ENCODE peak calls at places on chromosome 7, in four cellular contexts. D is BJ, R is AG10803, X is AG04450. V is an unnamed sample.

GRCh38 chr7:69932034-69932628 is 333.9 kb downstream of the AUTS2 start:
- DNase-seq in D (no peak), R (peak), X (peak), V (peak)

GRCh38 chr7:26443006-26443405 is 151.3 kb downstream of the SNX10 start:
- DNase-seq in R (no peak), D (no peak), X (no peak), V (no peak)

GRCh38 chr7:44132039-44132438 is 8.7 kb upstream of the POLD2 start:
- DNase-seq in R (no peak), D (no peak), X (no peak), V (no peak)

GRCh38 chr7:139422126-139422525 is 61.3 kb downstream of the KLRG2 start:
- DNase-seq in X (no peak), D (no peak), R (no peak), V (no peak)

GRCh38 chr7:45578467-45578866 is 4.3 kb downstream of the ADCY1 start:
- DNase-seq in X (no peak), R (no peak), D (no peak), V (no peak)

GRCh38 chr7:27148776-27149641 is 1.4 kb upstream of the HOXA6 start:
- DNase-seq in D (no peak), R (peak), X (no peak), V (no peak)

GRCh38 chr7:44541-44896 is 147.9 kb upstream of the FAM20C start:
- DNase-seq in R (no peak), X (no peak), D (no peak), V (no peak)

GRCh38 chr7:66629659-66630058 is 978 bp downstream of the KCTD7 start:
- DNase-seq in D (no peak), R (no peak), X (no peak), V (no peak)

GRCh38 chr7:139797607-139798006 is 19.8 kb upstream of the HIPK2 start:
- DNase-seq in X (no peak), D (no peak), R (peak), V (no peak)

GRCh38 chr7:151379193-151379520 is 30.7 kb downstream of the WDR86 start:
- DNase-seq in R (no peak), D (no peak), X (no peak), V (no peak)

GRCh38 chr7:129829677-129830631 is 122.8 kb downstream of the UBE2H start:
- DNase-seq in R (peak), D (no peak), X (peak), V (no peak)

GRCh38 chr7:157559596-157560257 is 222.9 kb downstream of the DNAJB6 start:
- DNase-seq in R (no peak), X (no peak), D (no peak), V (no peak)

GRCh38 chr7:21543528-21544302 is 876 bp downstream of the DNAH11 start:
- DNase-seq in D (no peak), R (no peak), X (no peak), V (no peak)

GRCh38 chr7:28408974-28409715 is 3.2 kb upstream of the CREB5 start:
- DNase-seq in R (peak), D (peak), X (peak), V (peak)

GRCh38 chr7:2821842-2822507 is 22.1 kb downstream of the GNA12 start:
- DNase-seq in D (peak), X (peak), R (peak), V (no peak)

GRCh38 chr7:43467406-43467805 is 115.5 kb upstream of the STK17A start:
- DNase-seq in R (peak), X (no peak), D (no peak), V (no peak)

GRCh38 chr7:114086491-114086905 is 167.7 kb upstream of the PPP1R3A start:
- DNase-seq in D (no peak), R (no peak), X (no peak), V (no peak)

GRCh38 chr7:91596287-91596686 is 284.2 kb downstream of the MTERF1 start:
- DNase-seq in X (no peak), R (no peak), D (no peak), V (no peak)

GRCh38 chr7:44618754-44619153 is 12.3 kb downstream of the OGDH start:
- DNase-seq in D (no peak), R (no peak), X (no peak), V (no peak)

GRCh38 chr7:48360574-48360973 is 189.3 kb downstream of the ABCA13 start:
- DNase-seq in D (no peak), X (peak), R (peak), V (no peak)

GRCh38 chr7:115240242-115240641 is 318.3 kb downstream of the MDFIC start:
- DNase-seq in R (no peak), D (no peak), X (no peak), V (no peak)

GRCh38 chr7:11341285-11341944 is 367.7 kb downstream of the PHF14 start:
- DNase-seq in D (no peak), R (peak), X (no peak), V (no peak)

GRCh38 chr7:98368721-98369120 is 32.2 kb downstream of the BAIAP2L1 start:
- DNase-seq in D (no peak), X (no peak), R (no peak), V (no peak)

GRCh38 chr7:8422177-8422576 is 11.2 kb upstream of the NXPH1 start:
- DNase-seq in R (no peak), X (no peak), D (no peak), V (no peak)

GRCh38 chr7:96174812-96175211 is 147.1 kb downstream of the SLC25A13 start:
- DNase-seq in D (no peak), X (no peak), R (no peak), V (no peak)

GRCh38 chr7:82194011-82194410 is 249.6 kb downstream of the CACNA2D1 start:
- DNase-seq in D (no peak), X (no peak), R (peak), V (no peak)

GRCh38 chr7:44693641-44694313 is 54.9 kb upstream of the ZMIZ2 start:
- DNase-seq in R (peak), D (peak), X (peak), V (peak)

GRCh38 chr7:22356010-22356854 is 722 bp downstream of the RAPGEF5 start:
- DNase-seq in X (no peak), D (no peak), R (no peak), V (no peak)

GRCh38 chr7:111677848-111678247 is 115.6 kb upstream of the IMMP2L start:
- DNase-seq in D (no peak), X (no peak), R (no peak), V (no peak)

GRCh38 chr7:26443761-26444160 is 152.1 kb downstream of the SNX10 start:
- DNase-seq in D (no peak), X (no peak), R (no peak), V (no peak)

GRCh38 chr7:129612112-129613015 is 844 bp downstream of the NRF1 start:
- DNase-seq in X (no peak), R (peak), D (no peak), V (no peak)

GRCh38 chr7:3415730-3416366 is 114.8 kb downstream of the SDK1 start:
- DNase-seq in R (no peak), D (no peak), X (no peak), V (no peak)

GRCh38 chr7:142632291-142633134 is 116.8 kb upstream of the PRSS1 start:
- DNase-seq in X (no peak), R (peak), D (no peak), V (no peak)

GRCh38 chr7:66844552-66845381 is 76.3 kb upstream of the TMEM248 start:
- DNase-seq in R (peak), X (peak), D (peak), V (peak)

GRCh38 chr7:50497968-50498367 is 47.8 kb upstream of the FIGNL1 start:
- DNase-seq in X (no peak), D (no peak), R (peak), V (no peak)

GRCh38 chr7:158042156-158042880 is 545.3 kb downstream of the PTPRN2 start:
- DNase-seq in X (no peak), R (no peak), D (no peak), V (no peak)

DNA sequence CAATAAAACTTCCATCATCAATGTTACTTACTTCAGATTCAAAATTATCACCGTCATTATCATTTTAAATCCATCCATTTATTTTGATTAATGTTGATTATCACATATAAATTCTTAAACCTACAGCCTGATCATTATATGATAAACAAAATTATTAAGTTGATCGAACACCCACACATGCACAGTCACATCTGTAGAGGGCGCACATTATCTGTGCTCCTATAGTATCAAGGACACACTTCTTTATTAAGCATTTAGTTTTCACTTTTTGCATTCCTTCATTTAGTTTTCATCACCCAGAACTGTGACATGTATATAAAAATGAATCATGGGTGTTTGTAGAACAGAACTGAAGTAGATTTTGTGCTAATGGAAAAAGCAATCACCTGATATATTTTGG is 26.2 kb upstream of the ZNF716 start:
- DNase-seq in R (no peak), D (no peak), X (no peak), V (no peak)
- TF ChIP-seq CTCF in R (no peak), D (no peak), X (no peak), V (no peak)

GRCh38 chr7:52163311-52163710 is 846.7 kb upstream of the COBL start:
- DNase-seq in R (no peak), X (no peak), D (no peak), V (no peak)
- H3K4me3 ChIP-seq in R (no peak), X (no peak), D (no peak), V (no peak)

DNA sequence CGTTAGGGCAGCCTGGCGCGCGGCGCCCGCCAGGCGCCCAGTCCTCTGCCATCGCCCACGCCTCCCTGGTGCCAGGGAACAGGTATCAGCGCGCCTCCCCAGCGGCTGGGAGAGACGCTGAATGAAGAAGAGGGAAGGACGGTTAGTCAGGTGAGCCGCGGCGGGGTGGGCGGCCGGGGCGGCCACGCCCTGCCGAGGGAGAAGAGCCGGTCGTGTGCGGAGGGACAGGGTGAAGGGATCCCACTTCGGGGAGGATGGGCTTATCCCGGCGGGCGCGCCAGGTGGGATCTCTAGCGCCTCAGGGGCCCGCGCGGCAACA is 580 bp upstream of the ARL4A start:
- DNase-seq in D (no peak), R (no peak), X (no peak), V (no peak)
- TF ChIP-seq CTCF in D (no peak), R (no peak), X (no peak), V (no peak)

DNA sequence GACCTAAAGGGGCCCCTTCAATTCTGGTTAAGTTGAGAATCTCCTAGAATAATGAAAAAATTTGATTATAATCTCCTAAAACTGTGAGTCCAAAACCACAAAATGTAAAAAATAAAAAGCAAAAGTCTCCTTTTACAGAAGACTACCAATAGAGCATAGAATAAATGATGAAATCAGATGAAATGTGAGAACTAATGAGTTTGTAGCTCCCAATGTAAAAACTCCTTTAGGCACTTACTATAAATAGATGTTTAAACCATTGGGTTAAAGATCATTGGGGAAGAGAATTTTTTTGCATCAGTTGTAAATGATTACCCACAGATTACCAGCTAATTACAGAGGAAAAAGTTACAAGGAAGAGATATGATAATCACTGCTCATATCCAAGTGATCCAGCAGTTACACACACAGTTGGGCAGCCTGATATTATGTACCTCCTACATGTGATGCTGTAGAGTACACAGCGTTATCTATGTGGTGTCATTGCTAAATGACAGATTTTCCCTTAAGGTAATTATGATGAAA is 282.7 kb upstream of the SEMA3D start:
- DNase-seq in D (peak), X (no peak), R (peak), V (peak)
- H3K4me3 ChIP-seq in D (no peak), X (no peak), R (no peak), V (no peak)

DNA sequence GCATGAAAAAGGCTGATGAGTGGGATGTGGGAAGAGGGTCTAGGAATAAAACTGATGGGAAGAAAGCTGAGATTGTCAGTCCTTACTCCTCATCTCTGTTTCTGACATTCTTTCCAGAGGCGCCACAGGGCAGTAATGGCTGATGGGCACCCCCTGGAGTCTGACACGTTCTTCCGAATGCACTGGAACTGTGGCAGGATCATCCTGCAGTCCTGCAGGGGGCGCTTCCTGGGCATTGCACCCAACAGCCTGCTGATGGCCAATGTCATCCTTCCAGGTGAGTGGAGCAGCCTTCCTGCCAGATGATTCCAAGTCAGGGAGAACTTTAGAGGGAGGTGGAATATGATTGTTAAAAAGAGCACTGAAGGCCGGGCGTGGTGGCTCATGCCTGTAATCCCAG is 4.8 kb downstream of the FSCN3 start:
- DNase-seq in X (no peak), R (no peak), D (no peak), V (no peak)
- TF ChIP-seq CTCF in X (peak), R (peak), D (peak), V (peak)

DNA sequence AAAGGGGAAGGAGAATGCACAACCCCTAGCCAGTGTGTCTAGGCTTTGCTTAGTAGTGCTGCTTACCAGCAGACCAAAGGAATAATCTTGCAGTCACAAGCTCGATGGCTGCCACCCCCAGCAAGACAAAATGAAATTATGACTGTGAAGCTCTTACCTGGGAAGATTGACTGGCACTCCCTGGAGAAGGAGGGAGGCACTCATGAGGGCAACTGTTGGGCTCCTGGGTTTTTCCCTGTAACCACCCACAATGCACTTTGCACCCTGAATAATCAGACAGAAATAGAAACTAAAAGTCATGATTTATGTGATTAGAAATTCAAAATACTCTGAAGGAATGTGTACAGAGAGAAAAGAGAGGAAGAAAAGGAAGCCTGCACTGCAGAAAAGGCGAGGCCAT is 144.3 kb upstream of the DGKB start:
- DNase-seq in X (no peak), D (no peak), R (no peak), V (no peak)
- H3K4me3 ChIP-seq in X (no peak), D (no peak), R (no peak), V (no peak)

DNA sequence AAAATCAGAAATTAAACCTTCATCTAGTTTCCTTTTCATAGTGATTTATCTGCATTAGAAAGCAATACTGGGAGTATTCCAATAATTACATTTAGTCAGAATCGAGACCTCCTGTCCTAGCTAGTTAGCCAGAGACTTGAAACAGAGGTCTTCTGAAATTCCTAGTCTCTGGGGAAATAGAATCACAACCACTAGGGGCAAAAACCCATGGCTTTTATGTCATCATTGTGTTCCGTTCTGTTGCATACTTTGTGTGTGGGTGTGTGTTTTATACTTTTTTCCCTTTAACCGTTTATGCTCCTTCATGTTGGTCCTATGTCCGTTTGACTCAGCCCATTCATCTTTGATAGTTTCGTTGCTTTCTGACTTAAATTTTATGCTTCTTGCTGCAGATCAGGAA is 79.8 kb downstream of the RALA start:
- DNase-seq in D (no peak), R (no peak), X (no peak), V (no peak)
- TF ChIP-seq CTCF in D (no peak), R (no peak), X (peak), V (no peak)

GRCh38 chr7:1459930-1460756 is 873 bp upstream of the MICALL2 start:
- DNase-seq in D (no peak), X (no peak), R (peak), V (no peak)
- H3K4me3 ChIP-seq in D (peak), X (peak), R (peak), V (peak)

DNA sequence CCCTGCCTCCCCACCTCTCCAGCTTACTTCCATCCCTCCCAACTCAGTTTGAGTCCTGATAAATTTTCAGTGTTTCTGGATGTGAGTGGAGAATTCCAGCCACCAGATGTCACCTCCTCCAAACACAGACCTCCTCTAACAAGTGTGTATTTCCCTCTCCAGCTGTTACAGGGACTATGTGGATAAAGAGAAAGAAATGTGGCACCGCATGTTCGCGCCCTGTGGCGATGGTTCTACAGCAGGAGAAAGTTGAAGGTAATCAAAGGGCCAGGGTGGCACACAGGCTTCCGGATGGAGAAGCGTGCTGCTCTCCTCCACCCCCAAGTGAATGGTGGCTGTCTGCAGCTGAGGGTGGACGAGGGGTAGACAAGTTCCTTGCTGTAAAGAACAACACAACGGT is 14.7 kb downstream of the FKBP6 start:
- DNase-seq in X (peak), R (peak), D (no peak), V (no peak)
- TF ChIP-seq CTCF in X (peak), R (peak), D (peak), V (peak)

GRCh38 chr7:143901710-143902587 is at the start of gene TCAF1:
- DNase-seq in D (peak), R (peak), X (peak), V (peak)

GRCh38 chr7:143896667-143897066 is 5.3 kb downstream of the TCAF1 start:
- DNase-seq in R (no peak), D (no peak), X (no peak), V (no peak)

GRCh38 chr7:143901360-143901709 is 641 bp downstream of the TCAF1 start:
- DNase-seq in D (no peak), X (no peak), R (peak), V (no peak)

GRCh38 chr7:143898810-143899209 is 3.2 kb downstream of the TCAF1 start:
- DNase-seq in R (no peak), X (no peak), D (no peak), V (no peak)

DNA sequence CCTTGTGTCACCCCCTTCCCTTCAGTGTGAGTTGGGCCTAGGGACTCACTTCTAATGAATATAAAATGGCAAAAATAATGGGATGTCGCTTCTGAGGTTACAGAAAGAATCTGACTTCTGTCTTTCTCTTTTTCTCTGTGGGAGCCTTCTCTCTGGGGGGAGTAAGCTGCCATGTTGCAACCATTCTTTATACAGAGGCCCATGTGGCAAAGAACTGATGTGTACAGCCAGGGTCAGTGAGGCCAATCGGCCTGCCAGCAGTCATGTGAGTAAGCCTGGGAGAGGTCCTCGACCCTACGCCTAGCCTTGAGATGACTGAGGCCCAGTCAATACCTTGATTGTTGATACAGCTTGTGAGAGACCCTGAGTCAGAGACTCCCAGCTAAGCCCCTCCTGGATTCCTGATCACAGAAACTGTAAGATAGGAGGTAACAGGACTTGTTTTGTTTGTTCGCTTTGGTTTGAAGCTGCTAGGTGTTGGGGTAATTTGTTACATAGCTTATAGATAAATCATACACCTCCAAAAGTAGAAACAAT is 1.7 kb downstream of the TCAF1 start:
- DNase-seq in X (no peak), R (no peak), D (no peak), V (no peak)
- H3K4me3 ChIP-seq in X (peak), R (peak), D (peak), V (peak)

V was measured in AG04449.